ENCODE peak calls at places on chromosomes 6 and 20, in six cellular contexts. W is CD8-positive, alpha-beta memory T cell; H is NCI-H2171 treated with DMSO at 0.1 percent for 48 hours; L is neural crest cell; I is heart left ventricle; U is HFFc6. O is an unnamed sample.

GRCh38 chr6:36544228-36544627 is 3.1 kb downstream of the STK38 start:
- DNase-seq in H (no peak), I (no peak), U (no peak), W (peak; percentile 52), L (no peak), O (no peak)

GRCh38 chr6:74091133-74091793 is 395.3 kb downstream of the CD109 start:
- DNase-seq in W (no peak), L (no peak), U (no peak), I (no peak), H (peak; percentile 41), O (peak; percentile 45)

GRCh38 chr6:6856538-6857523 is 250.9 kb upstream of the RREB1 start:
- DNase-seq in H (no peak), I (peak; percentile 83), U (no peak), W (no peak), L (no peak), O (no peak)

GRCh38 chr20:33664085-33664761 is 2.1 kb downstream of the C20orf144 start:
- DNase-seq in I (no peak), L (no peak), H (no peak), U (no peak), W (no peak), O (no peak)

GRCh38 chr6:147448212-147448611 is 60.3 kb upstream of the SAMD5 start:
- DNase-seq in H (no peak), U (no peak), I (no peak), L (peak; percentile 17), W (no peak), O (peak; percentile 9)

GRCh38 chr6:116010400-116011095 is 50.1 kb downstream of the FRK start:
- DNase-seq in L (peak; percentile 61), U (peak; percentile 73), I (peak; percentile 78), W (peak; percentile 28), H (peak; percentile 72), O (peak; percentile 67)

GRCh38 chr6:19180348-19181073 is 656.7 kb upstream of the ID4 start:
- DNase-seq in I (peak; percentile 78), W (no peak), H (no peak), U (no peak), L (no peak), O (no peak)

GRCh38 chr6:75041381-75041780 is 164.5 kb downstream of the COL12A1 start:
- DNase-seq in U (no peak), L (no peak), H (no peak), I (no peak), W (no peak), O (no peak)

GRCh38 chr6:44117397-44118128 is 9.7 kb downstream of the MRPL14 start:
- DNase-seq in L (no peak), H (no peak), W (no peak), U (peak; percentile 19), I (no peak), O (no peak)

GRCh38 chr6:7920425-7920824 is 9.8 kb upstream of the TXNDC5 start:
- DNase-seq in H (no peak), L (no peak), U (no peak), W (no peak), I (no peak), O (no peak)

GRCh38 chr6:16836186-16836981 is 75.1 kb upstream of the ATXN1 start:
- DNase-seq in W (no peak), I (no peak), U (no peak), L (no peak), H (no peak), O (no peak)

GRCh38 chr20:61762208-61762710 is 303.4 kb downstream of the TAF4 start:
- DNase-seq in H (no peak), I (no peak), W (no peak), U (no peak), L (no peak), O (no peak)